ENCODE peak calls at places on chromosomes 2 and 18, in five cellular contexts. V is SK-N-SH, N is H1, C is HCT116, Q is GM12878. D is an unnamed sample.

GRCh38 chr2:173407176-173407575 is 52.5 kb downstream of the CDCA7 start:
- DNase-seq in V (no peak), N (no peak), Q (no peak), C (no peak), D (no peak)

GRCh38 chr18:61334491-61334850 is 1.2 kb downstream of the CDH20 start:
- DNase-seq in C (no peak), V (no peak), N (peak), Q (no peak), D (no peak)

GRCh38 chr2:184756885-184757284 is 158.6 kb downstream of the ZNF804A start:
- DNase-seq in C (no peak), V (no peak), Q (no peak), N (no peak), D (no peak)

GRCh38 chr2:226411727-226412360 is 387.8 kb downstream of the IRS1 start:
- DNase-seq in Q (no peak), V (no peak), C (peak), N (no peak), D (peak)

GRCh38 chr2:169966449-169966848 is 139.2 kb downstream of the UBR3 start:
- DNase-seq in N (no peak), Q (no peak), V (no peak), C (no peak), D (no peak)

GRCh38 chr2:190600293-190601103 is 48.4 kb upstream of the NAB1 start:
- DNase-seq in C (no peak), V (no peak), N (no peak), Q (no peak), D (no peak)

GRCh38 chr2:68645523-68645922 is 2.1 kb downstream of the PROKR1 start:
- DNase-seq in V (no peak), N (no peak), C (no peak), Q (no peak), D (no peak)

GRCh38 chr2:98436734-98437133 is 7.9 kb upstream of the INPP4A start:
- DNase-seq in Q (no peak), C (no peak), N (no peak), V (no peak), D (no peak)

GRCh38 chr2:181876614-181877063 is 14.9 kb upstream of the ITPRID2 start:
- DNase-seq in C (peak), Q (no peak), V (no peak), N (no peak), D (no peak)

GRCh38 chr2:60295591-60295962 is 257.9 kb downstream of the BCL11A start:
- DNase-seq in N (no peak), Q (no peak), C (no peak), V (no peak), D (no peak)

GRCh38 chr2:38466849-38467767 is 90.0 kb upstream of the ATL2 start:
- DNase-seq in V (no peak), Q (no peak), N (no peak), C (no peak), D (no peak)

GRCh38 chr18:76412818-76413565 is 82.0 kb downstream of the ZNF516 start:
- DNase-seq in Q (no peak), C (no peak), V (no peak), N (no peak), D (no peak)

GRCh38 chr18:44781890-44782289 is 101.2 kb downstream of the SETBP1 start:
- DNase-seq in N (no peak), Q (no peak), V (no peak), C (no peak), D (no peak)

GRCh38 chr2:239153806-239154591 is 246.8 kb downstream of the HDAC4 start:
- DNase-seq in C (no peak), Q (no peak), N (no peak), V (no peak), D (no peak)

GRCh38 chr2:10079192-10079930 is 850 bp downstream of the CYS1 start:
- DNase-seq in C (no peak), Q (no peak), V (peak), N (peak), D (no peak)
- TF ChIP-seq JUND in C (no peak), Q (no peak), V (no peak), N (no peak), D (no peak)

DNA sequence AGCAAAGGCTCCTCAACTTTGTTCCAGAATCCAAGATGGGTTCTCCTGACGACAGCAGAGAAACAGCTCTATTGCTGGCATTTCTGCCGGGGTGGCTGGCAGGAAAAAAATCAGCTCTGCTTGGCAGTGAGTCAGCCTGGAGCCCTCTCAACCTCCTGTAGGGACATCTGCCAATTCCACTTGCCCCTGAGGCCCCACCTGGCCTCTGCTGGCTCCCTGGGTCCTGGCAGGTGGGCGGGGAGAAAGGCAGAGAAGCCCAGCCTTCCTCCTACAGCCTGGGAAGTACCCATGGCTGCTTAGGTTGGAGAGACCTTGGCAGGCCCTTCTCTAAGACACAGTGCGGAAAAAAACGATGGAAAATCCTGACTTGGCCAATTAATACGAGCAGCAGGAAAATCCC is 246.2 kb downstream of the TFCP2L1 start:
- DNase-seq in Q (no peak), V (peak), N (no peak), C (no peak), D (no peak)
- TF ChIP-seq JUND in Q (no peak), V (no peak), N (no peak), C (peak), D (no peak)

DNA sequence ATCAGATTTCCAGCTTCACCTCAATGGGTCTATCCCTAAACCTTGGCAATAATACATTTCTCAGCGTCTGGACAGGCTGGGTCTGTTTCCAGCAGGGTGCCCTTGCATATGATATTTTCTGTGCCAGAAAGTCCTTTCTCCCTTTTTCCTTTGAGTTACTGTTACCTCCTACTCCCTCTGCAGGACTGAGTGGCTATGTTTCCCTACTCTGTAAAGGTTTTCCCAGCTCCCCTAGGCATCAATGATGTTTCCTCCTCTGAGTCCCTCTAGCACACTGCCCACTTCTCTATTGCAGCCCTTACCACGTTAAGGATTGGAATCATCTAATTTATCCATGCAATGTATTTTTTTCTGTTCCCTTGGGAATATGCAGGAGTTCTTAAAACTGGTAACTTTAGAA is 118.3 kb upstream of the REV1 start:
- DNase-seq in Q (no peak), C (no peak), V (no peak), N (no peak), D (no peak)
- TF ChIP-seq JUND in Q (no peak), C (no peak), V (no peak), N (no peak), D (no peak)

DNA sequence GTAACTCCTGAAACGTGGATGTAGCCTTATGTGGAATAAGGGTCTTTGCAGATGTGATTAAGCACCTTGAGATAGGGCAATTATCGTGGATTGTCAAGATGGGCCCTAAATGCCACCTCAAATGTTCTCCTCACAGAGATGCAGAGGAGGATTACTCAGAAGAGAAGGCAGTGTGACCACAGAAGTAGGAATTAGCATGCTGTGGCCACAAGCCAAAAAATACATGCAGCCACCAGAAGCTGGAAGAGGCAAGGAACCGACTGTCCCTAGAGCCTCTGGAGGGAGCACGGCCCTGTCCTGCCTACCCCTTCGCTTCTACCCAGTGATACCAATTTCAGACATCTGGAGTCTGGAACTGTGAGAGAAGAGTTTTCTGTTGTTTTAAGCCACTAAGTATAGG is 47.3 kb upstream of the MGAT5 start:
- DNase-seq in N (no peak), V (no peak), C (no peak), Q (no peak), D (no peak)
- TF ChIP-seq JUND in N (no peak), V (no peak), C (no peak), Q (no peak), D (no peak)

GRCh38 chr18:41703744-41704530 is 251.1 kb upstream of the PIK3C3 start:
- DNase-seq in V (peak), Q (no peak), C (no peak), N (no peak), D (no peak)

GRCh38 chr18:41695441-41695840 is 259.6 kb upstream of the PIK3C3 start:
- DNase-seq in Q (no peak), C (no peak), N (no peak), V (no peak), D (no peak)

GRCh38 chr18:41700435-41700834 is 254.6 kb upstream of the PIK3C3 start:
- DNase-seq in C (no peak), N (no peak), V (no peak), Q (no peak), D (no peak)
- TF ChIP-seq JUND in C (no peak), N (no peak), V (no peak), Q (no peak), D (no peak)

DNA sequence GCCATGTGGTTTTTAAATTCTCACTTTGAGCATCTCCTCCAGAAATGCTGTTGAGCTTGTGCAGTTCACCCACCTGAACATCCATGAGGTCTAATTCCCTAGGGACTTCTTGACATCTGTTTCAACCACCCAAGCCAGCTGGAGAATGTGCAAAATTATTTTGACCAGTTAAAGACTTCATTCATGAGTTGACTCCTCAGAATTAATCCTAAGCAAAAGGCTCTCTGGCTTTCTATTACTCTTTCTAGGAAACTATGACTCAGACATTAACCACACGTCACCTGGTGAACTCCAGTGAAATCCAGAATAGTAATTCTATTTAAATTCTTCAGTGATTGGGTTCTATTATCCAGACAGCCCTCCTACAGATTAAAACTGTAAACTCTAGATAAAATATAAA is 247.5 kb downstream of the NBAS start:
- DNase-seq in Q (peak), N (no peak), C (no peak), V (no peak), D (no peak)
- TF ChIP-seq JUND in Q (no peak), N (no peak), C (no peak), V (peak), D (no peak)

DNA sequence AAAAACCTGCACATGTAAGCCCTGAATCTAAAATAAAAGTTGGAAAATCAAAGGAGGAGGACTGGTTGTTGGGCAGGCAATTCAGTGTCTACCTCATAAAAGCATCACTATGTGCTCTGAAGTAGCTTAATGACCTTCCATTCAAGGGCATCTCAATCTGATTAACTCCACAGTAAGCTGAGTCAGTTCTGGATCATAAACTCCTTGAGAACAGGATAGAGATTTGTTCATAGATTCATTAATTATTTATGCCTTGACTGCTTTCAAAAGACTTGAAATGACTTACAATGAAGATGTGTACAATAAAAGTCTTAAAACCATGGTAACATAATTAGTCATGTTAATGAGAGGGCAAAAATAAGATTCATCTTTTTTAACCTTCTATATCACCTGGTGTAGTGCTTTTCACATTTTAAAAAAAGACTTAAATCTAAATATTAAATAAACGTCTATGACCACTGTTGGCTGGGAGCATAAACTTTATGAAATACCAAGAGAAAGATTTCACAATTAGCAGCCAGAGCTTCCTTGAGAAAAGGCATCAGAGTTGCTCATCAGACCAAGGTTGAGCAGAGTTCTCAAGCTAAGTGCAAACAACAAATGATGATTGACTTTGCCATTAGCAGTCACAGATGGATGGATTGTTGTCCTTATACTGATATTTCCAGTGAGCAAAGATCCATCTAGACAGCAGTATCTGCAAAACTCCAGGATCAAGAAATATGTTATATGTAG is 237.3 kb upstream of the THUMPD2 start:
- DNase-seq in N (no peak), Q (no peak), V (no peak), C (no peak), D (no peak)
- TF ChIP-seq JUND in N (no peak), Q (no peak), V (no peak), C (no peak), D (no peak)

DNA sequence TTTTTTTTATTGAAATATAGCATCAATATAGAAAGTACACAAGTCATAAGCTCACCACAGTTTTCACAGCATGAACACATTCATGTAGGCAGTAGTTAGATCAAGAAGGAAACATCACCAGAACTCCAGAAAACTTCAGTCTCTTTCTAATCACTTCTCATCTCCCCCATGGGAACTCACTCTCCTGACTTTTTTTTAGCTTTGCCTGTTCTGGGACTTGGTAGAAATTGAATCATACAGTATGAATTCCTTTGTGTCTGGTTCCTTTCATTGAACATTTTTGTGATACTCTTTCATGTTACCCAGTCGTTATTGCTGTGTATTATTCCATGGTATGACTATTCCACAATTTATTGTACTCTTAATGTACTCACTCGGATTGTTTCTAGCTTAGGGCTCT is 160.2 kb downstream of the TAF4B start:
- DNase-seq in N (no peak), C (no peak), V (no peak), Q (no peak), D (no peak)
- TF ChIP-seq JUND in N (no peak), C (no peak), V (no peak), Q (no peak), D (no peak)

GRCh38 chr2:204447722-204448121 is 97.6 kb upstream of the PARD3B start:
- DNase-seq in C (no peak), Q (no peak), V (no peak), N (no peak), D (no peak)

GRCh38 chr2:204453730-204454167 is 91.5 kb upstream of the PARD3B start:
- DNase-seq in Q (no peak), V (peak), C (no peak), N (peak), D (no peak)

GRCh38 chr2:204451766-204452165 is 93.5 kb upstream of the PARD3B start:
- DNase-seq in C (no peak), Q (no peak), V (no peak), N (no peak), D (no peak)

GRCh38 chr2:204454672-204455380 is 90.4 kb upstream of the PARD3B start:
- DNase-seq in V (no peak), C (no peak), N (no peak), Q (no peak), D (no peak)

DNA sequence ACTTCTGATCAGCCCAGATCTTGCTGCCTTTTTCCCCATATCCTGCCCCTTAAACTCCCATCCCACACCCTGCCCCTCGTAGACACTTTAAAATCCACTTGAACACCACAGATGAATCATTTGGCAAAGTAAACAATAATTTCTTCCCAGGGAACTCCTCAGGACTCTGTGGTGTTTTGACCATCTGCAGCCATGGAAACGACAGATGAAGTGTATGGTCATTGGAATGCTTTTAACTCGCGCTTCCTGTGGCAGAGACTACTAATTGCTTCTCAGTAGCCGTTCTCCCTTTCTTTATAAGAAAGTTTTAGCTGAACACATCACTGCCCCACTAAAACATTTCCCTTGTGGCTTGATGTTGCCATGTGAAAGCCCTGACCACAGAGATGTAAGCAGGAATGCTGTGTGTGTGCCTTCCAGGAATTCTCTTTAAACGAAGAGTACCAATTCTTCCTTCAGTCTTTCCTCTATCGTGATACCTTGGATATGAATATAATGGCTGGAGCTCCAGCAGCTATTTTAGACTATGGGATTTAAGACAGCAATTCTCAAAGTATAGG is 92.7 kb upstream of the PARD3B start:
- DNase-seq in Q (no peak), V (no peak), N (no peak), C (peak), D (peak)
- TF ChIP-seq JUND in Q (no peak), V (no peak), N (no peak), C (no peak), D (no peak)

GRCh38 chr18:70394672-70395071 is 105.8 kb downstream of the SOCS6 start:
- DNase-seq in V (no peak), C (no peak), Q (no peak), N (no peak), D (no peak)
- TF ChIP-seq JUND in V (no peak), C (no peak), Q (no peak), N (no peak), D (no peak)

D was measured in HepG2.